ENCODE peak calls at places on chromosomes 13 and 19, in seven cellular contexts. V is lower leg skin; C is fibroblast of lung; D is activated CD4-positive, alpha-beta T cell treated with anti-CD3 and anti-CD28 coated beads, Interleukin-2, amount 50 U/mL, for 1 hour; Z is H54; O is activated gamma-delta T cell treated with Interleukin-2 at 50 U/mL for 16 hours; S is NCI-H345. P is an unnamed sample.

GRCh38 chr13:79485014-79485441 is 4.1 kb downstream of the NDFIP2 start:
- DNase-seq in C (peak; percentile 61), O (no peak), V (peak; percentile 43), D (no peak), S (no peak), Z (no peak), P (no peak)

GRCh38 chr19:30884146-30884812 is 465.0 kb downstream of the TSHZ3 start:
- DNase-seq in D (no peak), Z (no peak), C (no peak), S (no peak), O (no peak), V (no peak), P (no peak)

GRCh38 chr19:14559916-14560775 is 11.7 kb downstream of the NDUFB7 start:
- DNase-seq in Z (no peak), C (no peak), S (no peak), O (no peak), D (no peak), V (no peak), P (no peak)

GRCh38 chr13:78604782-78605611 is 1.6 kb upstream of the POU4F1 start:
- DNase-seq in V (no peak), Z (no peak), C (no peak), D (no peak), O (no peak), S (peak; percentile 64), P (no peak)

GRCh38 chr19:43555185-43555770 is 20.0 kb downstream of the XRCC1 start:
- DNase-seq in D (peak; percentile 84), V (peak; percentile 50), O (peak; percentile 88), Z (peak; percentile 91), C (peak; percentile 71), S (peak; percentile 28), P (peak; percentile 75)

GRCh38 chr13:39481493-39481892 is 121.5 kb downstream of the LHFPL6 start:
- DNase-seq in O (no peak), V (no peak), D (no peak), S (no peak), Z (no peak), C (no peak), P (no peak)

GRCh38 chr19:17159466-17160393 is 55.4 kb upstream of the USE1 start:
- DNase-seq in C (peak; percentile 5), S (no peak), Z (no peak), D (no peak), V (no peak), O (no peak), P (no peak)

GRCh38 chr19:40599331-40600085 is 1.7 kb upstream of the LTBP4 start:
- DNase-seq in C (peak; percentile 29), O (no peak), S (peak; percentile 57), V (no peak), Z (no peak), D (no peak), P (no peak)

GRCh38 chr13:29922281-29922821 is 71.9 kb upstream of the UBL3 start:
- DNase-seq in O (no peak), C (peak; percentile 30), D (no peak), S (no peak), V (no peak), Z (no peak), P (no peak)

GRCh38 chr19:55907746-55908145 is 24.4 kb downstream of the NLRP13 start:
- DNase-seq in C (no peak), D (no peak), O (no peak), S (no peak), Z (no peak), V (no peak), P (no peak)

GRCh38 chr13:107347641-107348369 is 779.9 kb upstream of the ARGLU1 start:
- DNase-seq in O (no peak), D (no peak), V (no peak), Z (no peak), S (no peak), C (peak; percentile 73), P (no peak)

GRCh38 chr13:51974485-51974884 is 36.8 kb downstream of the ATP7B start:
- DNase-seq in V (no peak), D (no peak), Z (no peak), C (no peak), S (no peak), O (no peak), P (no peak)